ENCODE peak calls at places on chromosome 9, in six cellular contexts. U is CD8-positive, alpha-beta memory T cell; G is cardiac muscle cell; Q is brain microvascular endothelial cell; C is cardiac fibroblast; M is upper lobe of right lung. D is an unnamed sample.

GRCh38 chr9:128912270-128912853 is 8.4 kb upstream of the PHYHD1 start:
- DNase-seq in U (no peak), M (peak), C (peak), G (peak), Q (peak), D (peak)

GRCh38 chr9:91994422-91994821 is 44.4 kb upstream of the ROR2 start:
- DNase-seq in U (no peak), Q (no peak), M (no peak), C (no peak), G (no peak), D (no peak)

GRCh38 chr9:131724678-131725077 is 15.2 kb downstream of the RAPGEF1 start:
- DNase-seq in C (no peak), Q (no peak), U (no peak), M (no peak), G (no peak), D (no peak)

GRCh38 chr9:135517407-135517822 is 3.8 kb upstream of the LCN1 start:
- DNase-seq in U (no peak), Q (no peak), M (peak), C (no peak), G (no peak), D (no peak)

GRCh38 chr9:116234091-116234490 is 80.5 kb downstream of the PAPPA start:
- DNase-seq in U (no peak), G (peak), M (no peak), Q (peak), C (peak), D (peak)

GRCh38 chr9:78695521-78695920 is 398.6 kb downstream of the PSAT1 start:
- DNase-seq in M (no peak), C (no peak), U (no peak), G (no peak), Q (no peak), D (no peak)

GRCh38 chr9:94639045-94639995 is at the start of gene FBP1:
- DNase-seq in C (peak), Q (no peak), G (peak), U (peak), M (peak), D (no peak)

GRCh38 chr9:121887553-121888437 is 205.3 kb downstream of the TTLL11 start:
- DNase-seq in G (no peak), C (no peak), Q (peak), U (no peak), M (no peak), D (peak)

GRCh38 chr9:84779892-84780291 is 110.4 kb downstream of the NTRK2 start:
- DNase-seq in C (no peak), U (no peak), G (no peak), M (no peak), Q (no peak), D (no peak)

GRCh38 chr9:110086537-110086936 is 121.4 kb downstream of the C9orf152 start:
- DNase-seq in M (no peak), C (no peak), Q (no peak), U (no peak), G (no peak), D (no peak)

GRCh38 chr9:75064307-75065025 is 23.5 kb downstream of the NMRK1 start:
- DNase-seq in M (no peak), G (peak), C (peak), Q (no peak), U (no peak), D (peak)

GRCh38 chr9:96139592-96140251 is 162.3 kb downstream of the HSD17B3 start:
- DNase-seq in M (no peak), Q (peak), U (no peak), C (peak), G (peak), D (peak)

GRCh38 chr9:96150324-96151023 is 151.5 kb downstream of the HSD17B3 start:
- DNase-seq in M (no peak), Q (no peak), C (no peak), U (peak), G (no peak), D (no peak)

GRCh38 chr9:70398145-70398556 is 16.3 kb downstream of the KLF9 start:
- DNase-seq in C (no peak), G (peak), M (no peak), U (peak), Q (no peak), D (no peak)

GRCh38 chr9:128406848-128407391 is 13.7 kb upstream of the CERCAM start:
- DNase-seq in C (peak), G (peak), M (no peak), U (no peak), Q (peak), D (no peak)

GRCh38 chr9:122179690-122180074 is 20.0 kb downstream of the MORN5 start:
- DNase-seq in M (no peak), G (no peak), C (peak), Q (no peak), U (no peak), D (peak)

GRCh38 chr9:105114956-105115728 is 129.3 kb upstream of the SLC44A1 start:
- DNase-seq in M (peak), G (peak), C (peak), Q (peak), U (peak), D (no peak)

GRCh38 chr9:12785251-12785880 is 10.5 kb downstream of the LURAP1L start:
- DNase-seq in U (no peak), G (no peak), Q (peak), M (peak), C (peak), D (no peak)

GRCh38 chr9:92931606-92932005 is 15.7 kb upstream of the FGD3 start:
- DNase-seq in Q (no peak), M (no peak), G (no peak), U (no peak), C (no peak), D (no peak)

GRCh38 chr9:129489838-129490582 is 130.9 kb downstream of the C9orf50 start:
- DNase-seq in U (peak), G (peak), M (no peak), C (no peak), Q (no peak), D (no peak)

GRCh38 chr9:136802321-136802720 is 5.4 kb upstream of the RABL6 start:
- DNase-seq in M (no peak), Q (no peak), G (no peak), U (no peak), C (no peak), D (no peak)

GRCh38 chr9:136798708-136799078 is 2.6 kb downstream of the CCDC183 start:
- DNase-seq in G (no peak), U (no peak), M (no peak), Q (no peak), C (no peak), D (no peak)

GRCh38 chr9:136796238-136796774 is at the start of gene CCDC183:
- DNase-seq in G (no peak), M (no peak), U (no peak), C (no peak), Q (no peak), D (no peak)

GRCh38 chr9:136799854-136800657 is 3.9 kb downstream of the CCDC183 start:
- DNase-seq in G (peak), C (peak), U (peak), Q (no peak), M (peak), D (peak)

GRCh38 chr9:136799079-136799853 is 3.1 kb downstream of the CCDC183 start:
- DNase-seq in G (peak), Q (no peak), U (no peak), C (no peak), M (peak), D (no peak)
- H3K4me3 ChIP-seq in G (peak), Q (no peak), U (peak), C (no peak), M (peak), D (no peak)

DNA sequence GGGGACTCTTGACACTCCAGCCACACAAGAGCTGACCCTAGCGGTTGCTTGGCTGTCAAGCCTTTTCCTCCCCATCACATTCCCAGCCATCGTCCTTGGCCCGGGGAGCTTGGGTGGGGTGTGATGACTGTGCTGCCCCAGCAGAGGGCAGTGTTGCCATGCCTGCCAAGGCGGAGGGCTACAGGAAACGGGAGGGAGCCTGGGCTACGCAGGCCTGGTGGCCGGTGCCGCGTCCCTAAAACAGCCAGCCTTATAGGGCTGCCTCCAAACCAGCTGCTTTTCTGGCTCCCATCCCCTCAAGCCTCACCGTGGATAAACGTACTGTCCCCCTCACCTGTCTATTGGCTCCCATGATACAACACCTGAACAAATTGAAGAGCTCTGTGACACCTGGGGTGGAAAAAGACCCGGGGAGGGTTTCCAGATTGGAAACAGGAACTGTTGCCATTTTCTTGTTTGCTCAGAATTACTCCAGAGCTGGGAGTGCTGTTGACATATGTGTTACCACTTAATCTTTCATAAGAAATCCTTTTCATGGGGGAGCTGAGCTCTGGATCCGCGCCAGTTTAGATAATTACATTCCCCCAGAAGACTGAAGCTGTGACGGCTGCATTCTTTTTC is 72.8 kb upstream of the ASTN2 start:
- DNase-seq in M (peak), C (peak), G (peak), Q (peak), U (peak), D (peak)
- H3K4me3 ChIP-seq in M (no peak), C (no peak), G (no peak), Q (no peak), U (no peak), D (no peak)

GRCh38 chr9:134305533-134305932 is 20.7 kb upstream of the RXRA start:
- DNase-seq in M (no peak), C (no peak), U (no peak), G (no peak), Q (no peak), D (no peak)
- H3K4me3 ChIP-seq in M (no peak), C (no peak), U (no peak), G (no peak), Q (no peak), D (no peak)

GRCh38 chr9:136977223-136978072 is at the start of gene PTGDS:
- DNase-seq in Q (no peak), C (no peak), G (peak), U (no peak), M (no peak), D (no peak)
- H3K4me3 ChIP-seq in Q (peak), C (peak), G (peak), U (no peak), M (peak), D (peak)

GRCh38 chr9:114261987-114262386 is 60.9 kb upstream of the ORM1 start:
- DNase-seq in U (no peak), M (no peak), C (no peak), Q (no peak), G (no peak), D (no peak)
- H3K4me3 ChIP-seq in U (no peak), M (no peak), C (no peak), Q (no peak), G (no peak), D (no peak)

GRCh38 chr9:16417101-16417500 is 453.4 kb downstream of the BNC2 start:
- DNase-seq in C (peak), G (peak), U (no peak), M (no peak), Q (peak), D (peak)
- H3K4me3 ChIP-seq in C (peak), G (no peak), U (no peak), M (no peak), Q (peak), D (peak)

GRCh38 chr9:109010676-109011655 is 2.3 kb downstream of the CTNNAL1 start:
- DNase-seq in M (no peak), U (no peak), G (peak), Q (peak), C (peak), D (peak)
- H3K4me3 ChIP-seq in M (peak), U (no peak), G (peak), Q (no peak), C (no peak), D (peak)

D was measured in foreskin fibroblast.